ENCODE peak calls at places on chromosomes 11 and 22, in nine cellular contexts. V is sigmoid colon, K is astrocyte, Z is RWPE2, G is spleen, L is left ventricle myocardium inferior, B is mammary epithelial cell, H is pancreas, M is psoas muscle. P is an unnamed sample.

GRCh38 chr11:62423012-62423411 is 4.2 kb downstream of the SCGB1A1 start:
- DNase-seq in V (no peak), K (no peak), Z (no peak), G (no peak), L (no peak), B (no peak), H (no peak), M (no peak), P (no peak)

GRCh38 chr11:2301631-2302272 is at the start of the genes C11orf21 and TSPAN32:
- DNase-seq in V (no peak), K (peak; percentile 55), Z (no peak), G (peak; percentile 95), L (peak; percentile 69), B (no peak), H (no peak), M (no peak), P (peak; percentile 26)

GRCh38 chr11:107591446-107592236 is 694 bp downstream of the ELMOD1 start:
- DNase-seq in V (no peak), K (peak; percentile 21), Z (no peak), G (no peak), L (no peak), B (peak; percentile 11), H (no peak), M (no peak), P (no peak)

GRCh38 chr22:38422615-38423511 is 32.1 kb downstream of the KCNJ4 start:
- DNase-seq in V (no peak), K (no peak), Z (no peak), G (no peak), L (no peak), B (no peak), H (no peak), M (no peak), P (no peak)

GRCh38 chr11:94521684-94522083 is 9.4 kb downstream of the C11orf97 start:
- DNase-seq in V (no peak), K (no peak), Z (no peak), G (no peak), L (no peak), B (no peak), H (no peak), M (no peak), P (no peak)

GRCh38 chr11:112255075-112255739 is 5.5 kb downstream of the PLET1 start:
- DNase-seq in V (no peak), K (peak; percentile 92), Z (no peak), G (no peak), L (no peak), B (peak; percentile 21), H (peak; percentile 18), M (peak; percentile 23), P (peak; percentile 84)

GRCh38 chr22:44085743-44086741 is 61.9 kb downstream of the PARVB start:
- DNase-seq in V (peak; percentile 90), K (peak; percentile 60), Z (no peak), G (no peak), L (peak; percentile 81), B (peak; percentile 69), H (peak; percentile 42), M (peak; percentile 75), P (peak; percentile 92)

GRCh38 chr22:25014896-25015755 is 62.6 kb downstream of the KIAA1671 start:
- DNase-seq in V (no peak), K (no peak), Z (no peak), G (no peak), L (no peak), B (no peak), H (no peak), M (no peak), P (no peak)

GRCh38 chr11:62542750-62543567 is 3.6 kb downstream of the AHNAK start:
- DNase-seq in V (peak; percentile 94), K (peak; percentile 49), Z (peak; percentile 73), G (peak; percentile 95), L (peak; percentile 87), B (peak; percentile 78), H (peak; percentile 70), M (peak; percentile 84), P (peak; percentile 68)

GRCh38 chr22:48241658-48242057 is 1479.2 kb downstream of the TBC1D22A start:
- DNase-seq in V (no peak), K (no peak), Z (no peak), G (peak; percentile 77), L (no peak), B (no peak), H (no peak), M (no peak), P (no peak)

GRCh38 chr11:108985611-108986279 is 320.9 kb downstream of the DDX10 start:
- DNase-seq in V (no peak), K (peak; percentile 63), Z (no peak), G (no peak), L (no peak), B (peak; percentile 37), H (no peak), M (no peak), P (no peak)

GRCh38 chr11:28887681-28888080 is 779.5 kb downstream of the METTL15 start:
- DNase-seq in V (no peak), K (no peak), Z (no peak), G (no peak), L (no peak), B (no peak), H (no peak), M (no peak), P (no peak)

GRCh38 chr11:109112748-109113378 is 309.1 kb upstream of the C11orf87 start:
- DNase-seq in V (no peak), K (peak; percentile 8), Z (no peak), G (no peak), L (no peak), B (no peak), H (peak; percentile 12), M (no peak), P (no peak)

GRCh38 chr11:32297629-32298028 is 137.7 kb downstream of the WT1 start:
- DNase-seq in V (no peak), K (peak; percentile 9), Z (no peak), G (no peak), L (no peak), B (peak; percentile 47), H (no peak), M (no peak), P (no peak)

GRCh38 chr11:125165111-125165663 is 636 bp downstream of the PKNOX2 start:
- DNase-seq in V (peak; percentile 75), K (peak; percentile 29), Z (no peak), G (no peak), L (peak; percentile 36), B (peak; percentile 53), H (peak; percentile 61), M (peak; percentile 49), P (peak; percentile 43)

GRCh38 chr11:7673724-7674434 is 579 bp upstream of the CYB5R2 start:
- DNase-seq in V (peak; percentile 72), K (no peak), Z (no peak), G (no peak), L (no peak), B (no peak), H (peak; percentile 22), M (peak; percentile 40), P (no peak)

GRCh38 chr11:78314753-78315152 is 102.9 kb downstream of the GAB2 start:
- DNase-seq in V (no peak), K (no peak), Z (no peak), G (no peak), L (no peak), B (no peak), H (no peak), M (no peak), P (no peak)
- TF ChIP-seq CTCF in V (no peak), K (no peak), Z (no peak), G (no peak), L (no peak), B (no peak), H (no peak), M (no peak), P (no peak)

DNA sequence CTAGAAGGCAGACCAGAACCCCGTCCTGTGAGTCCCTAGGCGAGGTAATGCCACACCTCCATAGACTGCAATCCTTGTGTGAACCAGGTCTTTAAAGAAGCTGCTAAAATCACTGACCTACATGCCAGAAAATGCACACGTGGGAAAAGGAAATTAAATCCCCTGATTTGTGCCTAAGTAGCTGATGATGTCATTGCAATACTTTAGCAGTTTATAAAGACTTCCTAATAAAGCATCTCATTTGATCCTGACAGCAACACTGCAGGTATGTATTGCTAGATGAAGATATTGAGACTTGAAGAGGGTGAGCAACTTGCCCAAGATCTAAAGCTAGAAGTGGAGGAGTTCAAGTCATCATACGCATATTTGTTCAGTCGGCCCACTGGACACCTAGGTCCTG is 107.2 kb downstream of the RRAS2 start:
- DNase-seq in V (no peak), K (no peak), Z (no peak), G (no peak), L (no peak), B (no peak), H (no peak), M (no peak), P (no peak)
- H3K27me3 ChIP-seq in V (no peaks in the 10 kb centered on the region), K (peaks cover 23% of the 10 kb centered on the region), Z (no peaks in the 10 kb centered on the region), G (peaks cover 9% of the 10 kb centered on the region), L (peaks cover 92% of the 10 kb centered on the region), B (peaks cover 3% of the 10 kb centered on the region), H (no peaks in the 10 kb centered on the region), M (no peaks in the 10 kb centered on the region), P (no peaks in the 10 kb centered on the region)

GRCh38 chr22:37023743-37024338 is 4.3 kb downstream of the MPST start:
- DNase-seq in V (no peak), K (no peak), Z (no peak), G (no peak), L (no peak), B (no peak), H (no peak), M (no peak), P (no peak)

GRCh38 chr22:37027556-37027955 is 8.0 kb downstream of the MPST start:
- DNase-seq in V (no peak), K (no peak), Z (no peak), G (no peak), L (no peak), B (no peak), H (no peak), M (no peak), P (no peak)

GRCh38 chr22:37024339-37025157 is 5.0 kb downstream of the MPST start:
- DNase-seq in V (no peak), K (no peak), Z (no peak), G (no peak), L (no peak), B (no peak), H (no peak), M (no peak), P (no peak)

GRCh38 chr22:37025500-37026070 is 6.0 kb downstream of the MPST start:
- DNase-seq in V (no peak), K (no peak), Z (no peak), G (no peak), L (no peak), B (no peak), H (no peak), M (no peak), P (peak; percentile 67)

GRCh38 chr22:37026325-37026724 is 6.8 kb downstream of the MPST start:
- DNase-seq in V (no peak), K (no peak), Z (no peak), G (no peak), L (peak; percentile 41), B (no peak), H (no peak), M (no peak), P (no peak)
- TF ChIP-seq CTCF in V (no peak), K (no peak), Z (no peak), G (no peak), L (no peak), B (no peak), H (no peak), M (no peak), P (no peak)

DNA sequence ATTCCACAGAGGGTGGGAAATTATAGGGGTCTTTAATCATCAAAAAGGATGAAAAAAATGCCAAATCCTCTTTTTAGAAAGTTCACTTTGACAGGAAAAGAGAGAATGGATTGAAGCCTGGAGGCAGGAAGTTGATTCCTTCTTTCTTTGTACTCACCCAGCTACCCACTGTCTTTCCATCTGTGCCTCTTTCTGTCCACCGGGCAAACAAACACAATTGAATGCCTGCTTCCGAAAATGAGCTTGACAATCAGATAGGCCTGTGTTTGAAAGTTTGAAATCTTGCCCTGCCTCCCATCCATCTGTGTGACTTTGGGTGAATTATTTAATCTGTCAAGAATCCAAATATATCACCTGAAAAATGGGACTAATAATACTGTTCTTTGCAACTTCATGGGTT is 81.1 kb downstream of the SCN3B start:
- DNase-seq in V (no peak), K (no peak), Z (no peak), G (no peak), L (no peak), B (no peak), H (no peak), M (no peak), P (no peak)
- H3K27me3 ChIP-seq in V (no peaks in the 10 kb centered on the region), K (peaks cover 4% of the 10 kb centered on the region), Z (no peaks in the 10 kb centered on the region), G (no peaks in the 10 kb centered on the region), L (no peaks in the 10 kb centered on the region), B (peaks cover 5% of the 10 kb centered on the region), H (peaks cover 5% of the 10 kb centered on the region), M (no peaks in the 10 kb centered on the region), P (no peaks in the 10 kb centered on the region)

P was measured in adrenal gland.